ENCODE peak calls at places on chromosomes 12 and 14, in five cellular contexts. H is prostate gland, A is uterus, T is adrenal gland, D is ovary. O is an unnamed sample.

GRCh38 chr14:23478109-23478698 is 8.7 kb downstream of the NGDN start:
- DNase-seq in H (peak; percentile 44), A (peak; percentile 44), T (peak; percentile 68), D (peak; percentile 64), O (peak; percentile 25)

GRCh38 chr12:102016472-102016871 is 45.3 kb downstream of the WASHC3 start:
- DNase-seq in H (no peak), A (no peak), T (no peak), D (no peak), O (no peak)

GRCh38 chr12:6049587-6049986 is 74.9 kb downstream of the VWF start:
- DNase-seq in H (no peak), A (no peak), T (no peak), D (no peak), O (no peak)

GRCh38 chr12:28629691-28630090 is 439.4 kb downstream of the CCDC91 start:
- DNase-seq in H (no peak), A (no peak), T (no peak), D (no peak), O (no peak)

GRCh38 chr14:76902591-76902990 is 76.4 kb downstream of the LRRC74A start:
- DNase-seq in H (no peak), A (no peak), T (no peak), D (no peak), O (no peak)

GRCh38 chr14:75231320-75231719 is 47.3 kb upstream of the FOS start:
- DNase-seq in H (no peak), A (no peak), T (no peak), D (no peak), O (peak; percentile 43)

GRCh38 chr14:77286554-77286953 is 15.5 kb upstream of the NGB start:
- DNase-seq in H (no peak), A (no peak), T (no peak), D (no peak), O (no peak)

GRCh38 chr12:99915251-99916082 is 69.3 kb downstream of the ANKS1B start:
- DNase-seq in H (no peak), A (no peak), T (no peak), D (no peak), O (no peak)

GRCh38 chr14:100540141-100540925 is 46.9 kb downstream of the BEGAIN start:
- DNase-seq in H (no peak), A (peak; percentile 11), T (no peak), D (peak; percentile 17), O (no peak)

GRCh38 chr12:56645717-56646446 is at the start of gene ATP5F1B:
- DNase-seq in H (peak; percentile 98), A (peak; percentile 99), T (peak; percentile 96), D (peak; percentile 95), O (peak; percentile 99)

GRCh38 chr14:90576581-90576980 is 179.8 kb downstream of the CALM1 start:
- DNase-seq in H (no peak), A (no peak), T (no peak), D (no peak), O (no peak)

GRCh38 chr12:34218193-34219045 is 196.1 kb downstream of the ALG10 start:
- DNase-seq in H (peak; percentile 63), A (peak; percentile 58), T (peak; percentile 81), D (peak; percentile 70), O (peak; percentile 30)

GRCh38 chr14:41297961-41298690 is 308.6 kb upstream of the LRFN5 start:
- DNase-seq in H (no peak), A (no peak), T (no peak), D (no peak), O (no peak)

GRCh38 chr12:122406701-122407154 is 15.7 kb downstream of the CLIP1 start:
- DNase-seq in H (no peak), A (no peak), T (no peak), D (no peak), O (no peak)

GRCh38 chr14:59037086-59037485 is 151.4 kb upstream of the DAAM1 start:
- DNase-seq in H (no peak), A (no peak), T (no peak), D (no peak), O (no peak)

GRCh38 chr14:51527073-51527472 is 124.6 kb upstream of the FRMD6 start:
- DNase-seq in H (no peak), A (no peak), T (no peak), D (no peak), O (no peak)

DNA sequence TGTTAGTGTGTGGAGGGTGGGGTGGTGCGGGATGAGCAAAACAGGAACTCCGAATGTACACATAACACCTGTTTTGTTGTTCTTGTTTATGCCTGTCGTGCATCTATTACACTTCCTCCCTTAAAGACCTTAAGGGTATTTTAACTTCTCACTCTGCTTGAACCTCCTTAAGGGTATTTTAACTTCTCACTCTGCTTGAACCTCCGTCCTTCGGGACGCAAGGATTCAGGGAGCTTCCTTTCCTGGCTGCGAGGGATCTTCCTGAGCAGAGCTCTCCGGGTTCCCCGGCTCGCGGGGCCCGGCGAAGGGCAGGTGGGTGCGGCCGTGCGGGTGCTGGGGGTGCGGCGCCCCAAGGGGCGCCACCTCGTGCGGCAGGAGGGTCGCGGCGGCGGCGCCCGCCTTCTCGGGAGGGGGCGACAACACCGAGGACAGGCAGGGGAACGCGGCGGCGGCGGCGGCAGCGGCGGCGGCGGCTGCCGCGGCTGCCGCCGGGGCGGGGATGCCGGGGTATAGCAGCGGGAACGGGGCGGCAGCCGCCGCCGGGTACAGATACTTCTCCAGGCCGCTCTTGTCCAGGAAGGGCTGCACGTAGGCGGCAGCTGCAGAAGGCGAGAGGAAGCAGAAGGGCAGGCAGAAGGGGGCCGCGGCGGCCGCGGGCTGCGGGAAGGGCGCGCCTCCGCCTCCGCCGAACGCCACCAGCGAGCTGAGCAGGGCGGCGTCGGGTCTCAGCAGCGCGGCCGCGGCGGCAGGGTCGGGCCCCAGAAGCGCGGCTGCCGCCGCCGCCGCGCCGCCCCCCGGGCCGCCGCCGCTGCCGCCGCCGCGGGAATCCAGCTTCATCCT is 2.8 kb downstream of the BHLHE41 start:
- DNase-seq in H (no peak), A (no peak), T (peak; percentile 47), D (peak; percentile 46), O (no peak)
- H3K4me1 ChIP-seq in H (no peaks in the 10 kb centered on the region), A (no peaks in the 10 kb centered on the region), T (peaks cover 8% of the 10 kb centered on the region), D (peaks cover 5% of the 10 kb centered on the region), O (peaks cover 49% of the 10 kb centered on the region)

DNA sequence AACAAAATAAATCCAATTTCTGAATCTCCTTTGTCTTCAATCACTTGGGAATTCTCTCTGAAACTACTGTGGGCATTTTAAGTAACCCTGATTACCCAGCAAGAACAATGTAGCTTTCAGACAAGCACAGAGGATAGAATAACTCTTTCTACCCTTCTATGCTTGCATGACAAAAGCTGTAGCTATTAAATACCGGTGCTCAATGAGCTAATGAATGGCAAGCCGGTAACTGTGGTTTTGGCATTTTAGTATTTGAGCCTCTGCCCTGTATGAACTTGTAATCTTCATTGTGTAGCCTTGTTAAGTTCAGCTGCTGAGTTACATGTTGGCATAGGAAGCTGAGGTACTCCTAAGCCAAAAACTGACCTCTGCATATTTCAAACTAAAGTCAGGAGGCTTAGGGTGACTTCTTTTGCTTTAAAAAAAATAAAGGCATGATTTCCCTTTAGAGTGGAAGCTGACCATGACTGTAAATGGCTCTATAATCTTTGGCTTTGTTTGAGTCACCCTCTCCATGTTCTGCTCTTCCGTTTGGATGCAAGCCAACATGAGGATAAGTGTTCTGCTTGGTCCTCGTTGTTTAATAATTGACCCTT is 171.0 kb upstream of the HIF1A start:
- DNase-seq in H (no peak), A (no peak), T (peak; percentile 54), D (no peak), O (no peak)
- TF ChIP-seq POLR2A in H (no peak), A (no peak), T (no peak), D (no peak), O (no peak)

GRCh38 chr12:109493938-109494337 is 16.5 kb downstream of the UBE3B start:
- DNase-seq in H (no peak), A (no peak), T (no peak), D (no peak), O (no peak)

GRCh38 chr12:109494348-109494881 is 17.0 kb downstream of the UBE3B start:
- DNase-seq in H (no peak), A (no peak), T (no peak), D (no peak), O (no peak)

GRCh38 chr12:109491671-109492070 is 14.2 kb downstream of the UBE3B start:
- DNase-seq in H (no peak), A (no peak), T (no peak), D (no peak), O (no peak)

GRCh38 chr12:109492371-109492770 is 14.9 kb downstream of the UBE3B start:
- DNase-seq in H (no peak), A (no peak), T (no peak), D (no peak), O (no peak)

DNA sequence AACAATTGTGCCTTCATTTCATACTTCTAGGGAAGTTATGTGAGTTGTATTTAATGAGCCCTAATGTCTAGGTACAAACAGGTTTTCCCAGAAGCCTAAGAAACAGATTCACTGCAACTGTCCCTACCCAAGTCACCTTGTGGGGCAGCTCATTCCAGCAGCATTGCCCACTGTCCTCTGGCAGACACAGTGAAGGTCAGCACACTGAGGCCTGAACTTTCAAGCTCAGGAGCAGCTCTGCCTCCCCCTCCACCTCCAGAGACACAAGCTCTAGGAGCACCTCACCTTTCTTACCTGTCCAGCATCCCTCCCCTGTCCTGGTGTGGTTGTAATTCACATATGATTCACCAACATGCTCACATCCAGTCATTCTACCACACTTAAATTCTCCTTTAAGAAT is 15.7 kb downstream of the UBE3B start:
- DNase-seq in H (no peak), A (no peak), T (no peak), D (no peak), O (no peak)
- H3K36me3 ChIP-seq in H (peaks cover 4% of the 10 kb centered on the region), A (no peaks in the 10 kb centered on the region), T (peaks cover 55% of the 10 kb centered on the region), D (no peaks in the 10 kb centered on the region), O (peaks cover 90% of the 10 kb centered on the region)

GRCh38 chr12:8036366-8036765 is 3.9 kb downstream of the FOXJ2 start:
- DNase-seq in H (no peak), A (no peak), T (no peak), D (no peak), O (peak; percentile 56)
- H3K4me1 ChIP-seq in H (peaks cover 28% of the 10 kb centered on the region), A (no peaks in the 10 kb centered on the region), T (peaks cover 32% of the 10 kb centered on the region), D (peaks cover 24% of the 10 kb centered on the region), O (peaks cover 66% of the 10 kb centered on the region)